ENCODE peak calls at places on chromosomes 12 and 14, in eight cellular contexts. One of them, this sample, is unnamed.

GRCh38 chr14:38207830-38208815 is at the start of gene SSTR1:
- DNase-seq in cardiac fibroblast: peak
- DNase-seq in CD4-positive, CD25-positive, alpha-beta regulatory T cell: no peak
- DNase-seq in heart left ventricle: no peak
- DNase-seq in psoas muscle: peak
- DNase-seq in BJ: no peak
- DNase-seq in Jurkat, Clone E6-1: no peak
- DNase-seq in pancreas: peak
- DNase-seq in this sample: no peak

GRCh38 chr14:34851395-34851794 is 23.8 kb downstream of the BAZ1A start:
- DNase-seq in cardiac fibroblast: peak
- DNase-seq in CD4-positive, CD25-positive, alpha-beta regulatory T cell: no peak
- DNase-seq in heart left ventricle: no peak
- DNase-seq in psoas muscle: no peak
- DNase-seq in BJ: no peak
- DNase-seq in Jurkat, Clone E6-1: no peak
- DNase-seq in pancreas: no peak
- DNase-seq in this sample: no peak

GRCh38 chr12:105331805-105332251 is 1.3 kb downstream of the C12orf75 start:
- DNase-seq in cardiac fibroblast: no peak
- DNase-seq in CD4-positive, CD25-positive, alpha-beta regulatory T cell: no peak
- DNase-seq in heart left ventricle: no peak
- DNase-seq in psoas muscle: no peak
- DNase-seq in BJ: no peak
- DNase-seq in Jurkat, Clone E6-1: peak
- DNase-seq in pancreas: no peak
- DNase-seq in this sample: no peak

GRCh38 chr12:100185361-100185894 is 15.2 kb upstream of the ACTR6 start:
- DNase-seq in cardiac fibroblast: no peak
- DNase-seq in CD4-positive, CD25-positive, alpha-beta regulatory T cell: no peak
- DNase-seq in heart left ventricle: no peak
- DNase-seq in psoas muscle: no peak
- DNase-seq in BJ: no peak
- DNase-seq in Jurkat, Clone E6-1: no peak
- DNase-seq in pancreas: no peak
- DNase-seq in this sample: no peak

GRCh38 chr12:106583578-106584103 is 837 bp downstream of the RFX4 start:
- DNase-seq in cardiac fibroblast: peak
- DNase-seq in CD4-positive, CD25-positive, alpha-beta regulatory T cell: no peak
- DNase-seq in heart left ventricle: no peak
- DNase-seq in psoas muscle: no peak
- DNase-seq in BJ: no peak
- DNase-seq in Jurkat, Clone E6-1: no peak
- DNase-seq in pancreas: no peak
- DNase-seq in this sample: no peak

GRCh38 chr12:75558262-75558661 is 46.9 kb upstream of the KRR1 start:
- DNase-seq in cardiac fibroblast: no peak
- DNase-seq in CD4-positive, CD25-positive, alpha-beta regulatory T cell: no peak
- DNase-seq in heart left ventricle: no peak
- DNase-seq in psoas muscle: no peak
- DNase-seq in BJ: no peak
- DNase-seq in Jurkat, Clone E6-1: no peak
- DNase-seq in pancreas: no peak
- DNase-seq in this sample: no peak

GRCh38 chr12:110807640-110808039 is 39.1 kb upstream of the CCDC63 start:
- DNase-seq in cardiac fibroblast: no peak
- DNase-seq in CD4-positive, CD25-positive, alpha-beta regulatory T cell: no peak
- DNase-seq in heart left ventricle: no peak
- DNase-seq in psoas muscle: no peak
- DNase-seq in BJ: no peak
- DNase-seq in Jurkat, Clone E6-1: no peak
- DNase-seq in pancreas: no peak
- DNase-seq in this sample: no peak

GRCh38 chr14:89828473-89829200 is 125.9 kb downstream of the EFCAB11 start:
- DNase-seq in cardiac fibroblast: no peak
- DNase-seq in CD4-positive, CD25-positive, alpha-beta regulatory T cell: no peak
- DNase-seq in heart left ventricle: no peak
- DNase-seq in psoas muscle: no peak
- DNase-seq in BJ: no peak
- DNase-seq in Jurkat, Clone E6-1: no peak
- DNase-seq in pancreas: no peak
- DNase-seq in this sample: no peak

GRCh38 chr12:56257491-56258067 is 605 bp downstream of the ANKRD52 start:
- DNase-seq in cardiac fibroblast: peak
- DNase-seq in CD4-positive, CD25-positive, alpha-beta regulatory T cell: no peak
- DNase-seq in heart left ventricle: no peak
- DNase-seq in psoas muscle: no peak
- DNase-seq in BJ: no peak
- DNase-seq in Jurkat, Clone E6-1: no peak
- DNase-seq in pancreas: no peak
- DNase-seq in this sample: no peak

GRCh38 chr12:56255671-56256070 is 2.5 kb downstream of the ANKRD52 start:
- DNase-seq in cardiac fibroblast: no peak
- DNase-seq in CD4-positive, CD25-positive, alpha-beta regulatory T cell: no peak
- DNase-seq in heart left ventricle: no peak
- DNase-seq in psoas muscle: peak
- DNase-seq in BJ: no peak
- DNase-seq in Jurkat, Clone E6-1: no peak
- DNase-seq in pancreas: no peak
- DNase-seq in this sample: no peak

GRCh38 chr12:56257071-56257470 is 1.1 kb downstream of the ANKRD52 start:
- DNase-seq in cardiac fibroblast: no peak
- DNase-seq in CD4-positive, CD25-positive, alpha-beta regulatory T cell: no peak
- DNase-seq in heart left ventricle: no peak
- DNase-seq in psoas muscle: no peak
- DNase-seq in BJ: no peak
- DNase-seq in Jurkat, Clone E6-1: no peak
- DNase-seq in pancreas: no peak
- DNase-seq in this sample: no peak

GRCh38 chr12:56258068-56258819 is at the start of gene ANKRD52:
- DNase-seq in cardiac fibroblast: peak
- DNase-seq in CD4-positive, CD25-positive, alpha-beta regulatory T cell: peak
- DNase-seq in heart left ventricle: peak
- DNase-seq in psoas muscle: peak
- DNase-seq in BJ: no peak
- DNase-seq in Jurkat, Clone E6-1: peak
- DNase-seq in pancreas: peak
- DNase-seq in this sample: peak

DNA sequence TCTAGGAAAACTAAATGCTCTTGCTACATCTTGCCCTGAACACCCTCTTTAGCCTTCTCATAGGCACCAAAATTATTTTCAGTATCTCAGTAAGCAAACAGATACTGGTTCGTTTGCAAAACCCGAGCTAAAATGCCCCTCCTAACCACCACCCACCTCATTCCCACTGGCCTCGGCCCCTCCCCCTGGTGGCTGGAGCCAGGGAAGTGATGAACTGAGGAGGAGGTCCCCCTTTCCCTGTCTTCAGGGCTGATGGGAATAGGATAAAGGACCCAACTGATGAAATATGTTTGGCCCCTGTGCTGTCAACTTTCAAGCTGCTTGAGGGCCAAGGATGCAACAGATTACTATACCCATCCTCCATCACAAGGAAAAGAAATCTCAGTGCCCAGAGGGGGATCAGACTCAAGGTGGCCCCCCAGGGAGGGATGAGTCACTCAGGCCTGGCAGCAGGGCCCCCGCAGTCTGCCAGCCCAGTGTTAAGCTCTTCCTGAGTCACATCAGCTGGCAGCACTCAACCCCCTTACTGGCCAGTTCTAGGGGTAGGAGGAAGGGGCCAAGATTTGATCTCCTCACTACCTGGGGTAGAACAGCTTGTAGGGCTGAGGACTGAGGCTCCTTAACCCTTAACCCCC is 1.7 kb downstream of the ANKRD52 start:
- DNase-seq in cardiac fibroblast: peak
- DNase-seq in CD4-positive, CD25-positive, alpha-beta regulatory T cell: no peak
- DNase-seq in heart left ventricle: no peak
- DNase-seq in psoas muscle: peak
- DNase-seq in BJ: no peak
- DNase-seq in Jurkat, Clone E6-1: no peak
- DNase-seq in pancreas: no peak
- DNase-seq in this sample: no peak
- H3K4me3 ChIP-seq in cardiac fibroblast: peak
- H3K4me3 ChIP-seq in CD4-positive, CD25-positive, alpha-beta regulatory T cell: no peak
- H3K4me3 ChIP-seq in heart left ventricle: no peak
- H3K4me3 ChIP-seq in psoas muscle: peak
- H3K4me3 ChIP-seq in BJ: peak
- H3K4me3 ChIP-seq in Jurkat, Clone E6-1: no peak
- H3K4me3 ChIP-seq in pancreas: no peak
- H3K4me3 ChIP-seq in this sample: no peak

GRCh38 chr14:30873308-30874119 is 845 bp upstream of the COCH start:
- DNase-seq in cardiac fibroblast: no peak
- DNase-seq in CD4-positive, CD25-positive, alpha-beta regulatory T cell: no peak
- DNase-seq in heart left ventricle: no peak
- DNase-seq in psoas muscle: no peak
- DNase-seq in BJ: no peak
- DNase-seq in Jurkat, Clone E6-1: no peak
- DNase-seq in pancreas: no peak
- DNase-seq in this sample: no peak

GRCh38 chr14:30876692-30877091 is 2.3 kb downstream of the COCH start:
- DNase-seq in cardiac fibroblast: no peak
- DNase-seq in CD4-positive, CD25-positive, alpha-beta regulatory T cell: no peak
- DNase-seq in heart left ventricle: no peak
- DNase-seq in psoas muscle: no peak
- DNase-seq in BJ: no peak
- DNase-seq in Jurkat, Clone E6-1: no peak
- DNase-seq in pancreas: no peak
- DNase-seq in this sample: no peak

GRCh38 chr14:30874120-30874998 is at the start of gene COCH:
- DNase-seq in cardiac fibroblast: no peak
- DNase-seq in CD4-positive, CD25-positive, alpha-beta regulatory T cell: peak
- DNase-seq in heart left ventricle: peak
- DNase-seq in psoas muscle: peak
- DNase-seq in BJ: no peak
- DNase-seq in Jurkat, Clone E6-1: peak
- DNase-seq in pancreas: peak
- DNase-seq in this sample: peak

GRCh38 chr14:30875788-30876053 is 1.4 kb downstream of the COCH start:
- DNase-seq in cardiac fibroblast: no peak
- DNase-seq in CD4-positive, CD25-positive, alpha-beta regulatory T cell: no peak
- DNase-seq in heart left ventricle: no peak
- DNase-seq in psoas muscle: no peak
- DNase-seq in BJ: no peak
- DNase-seq in Jurkat, Clone E6-1: no peak
- DNase-seq in pancreas: no peak
- DNase-seq in this sample: no peak

DNA sequence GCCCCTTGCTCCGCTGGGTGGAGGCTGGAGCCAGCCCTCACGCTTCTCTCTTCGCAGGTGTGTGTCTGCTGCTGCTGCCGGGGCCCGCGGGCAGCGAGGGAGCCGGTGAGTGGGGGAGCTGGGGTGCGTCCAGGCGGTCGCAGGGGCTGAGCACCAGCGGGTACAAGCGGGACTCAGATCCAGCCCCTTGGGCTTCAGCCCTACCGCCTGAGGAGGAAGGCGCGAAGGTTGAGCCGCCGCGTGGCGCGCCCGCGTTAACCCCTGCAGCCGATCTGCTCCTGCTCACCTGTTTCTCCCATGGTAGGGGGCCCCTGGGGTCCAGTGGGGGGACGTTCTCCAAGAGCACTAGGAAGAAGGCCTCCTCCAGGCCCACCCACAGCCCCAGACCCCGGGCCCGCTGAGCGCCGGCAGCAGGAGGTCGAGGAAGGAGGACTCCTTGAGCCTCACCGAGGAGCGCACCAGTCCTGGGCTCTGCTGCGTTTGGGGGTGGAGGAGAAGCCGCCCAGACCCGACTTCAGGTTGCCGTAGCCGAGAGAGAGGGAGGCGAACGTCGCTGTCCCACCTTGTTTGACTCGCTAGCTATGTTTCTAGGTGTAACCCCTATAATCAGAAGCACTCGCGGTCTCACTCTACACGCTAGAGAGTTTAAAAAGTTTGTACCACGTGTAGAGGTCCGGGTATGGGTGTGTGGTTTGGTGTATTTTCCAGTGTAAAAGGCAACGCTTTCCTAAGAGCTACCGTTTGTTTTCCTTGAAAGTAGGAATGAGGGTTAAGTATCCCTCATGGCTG is 834 bp downstream of the COCH start:
- DNase-seq in cardiac fibroblast: no peak
- DNase-seq in CD4-positive, CD25-positive, alpha-beta regulatory T cell: no peak
- DNase-seq in heart left ventricle: no peak
- DNase-seq in psoas muscle: peak
- DNase-seq in BJ: no peak
- DNase-seq in Jurkat, Clone E6-1: no peak
- DNase-seq in pancreas: no peak
- DNase-seq in this sample: no peak
- H3K4me3 ChIP-seq in cardiac fibroblast: peak
- H3K4me3 ChIP-seq in CD4-positive, CD25-positive, alpha-beta regulatory T cell: no peak
- H3K4me3 ChIP-seq in heart left ventricle: peak
- H3K4me3 ChIP-seq in psoas muscle: peak
- H3K4me3 ChIP-seq in BJ: peak
- H3K4me3 ChIP-seq in Jurkat, Clone E6-1: peak
- H3K4me3 ChIP-seq in pancreas: peak
- H3K4me3 ChIP-seq in this sample: peak

GRCh38 chr14:104967414-104968152 is 10.6 kb downstream of the AHNAK2 start:
- DNase-seq in cardiac fibroblast: peak
- DNase-seq in CD4-positive, CD25-positive, alpha-beta regulatory T cell: no peak
- DNase-seq in heart left ventricle: peak
- DNase-seq in psoas muscle: peak
- DNase-seq in BJ: no peak
- DNase-seq in Jurkat, Clone E6-1: no peak
- DNase-seq in pancreas: no peak
- DNase-seq in this sample: peak
- H3K4me3 ChIP-seq in cardiac fibroblast: peak
- H3K4me3 ChIP-seq in CD4-positive, CD25-positive, alpha-beta regulatory T cell: no peak
- H3K4me3 ChIP-seq in heart left ventricle: peak
- H3K4me3 ChIP-seq in psoas muscle: peak
- H3K4me3 ChIP-seq in BJ: peak
- H3K4me3 ChIP-seq in Jurkat, Clone E6-1: no peak
- H3K4me3 ChIP-seq in pancreas: no peak
- H3K4me3 ChIP-seq in this sample: peak

GRCh38 chr12:6769681-6770080 is 2.6 kb upstream of the LAG3 start:
- DNase-seq in cardiac fibroblast: no peak
- DNase-seq in CD4-positive, CD25-positive, alpha-beta regulatory T cell: no peak
- DNase-seq in heart left ventricle: no peak
- DNase-seq in psoas muscle: no peak
- DNase-seq in BJ: no peak
- DNase-seq in Jurkat, Clone E6-1: no peak
- DNase-seq in pancreas: no peak
- DNase-seq in this sample: no peak

GRCh38 chr12:6767301-6767591 is 1.1 kb downstream of the PTMS start:
- DNase-seq in cardiac fibroblast: no peak
- DNase-seq in CD4-positive, CD25-positive, alpha-beta regulatory T cell: no peak
- DNase-seq in heart left ventricle: no peak
- DNase-seq in psoas muscle: no peak
- DNase-seq in BJ: no peak
- DNase-seq in Jurkat, Clone E6-1: no peak
- DNase-seq in pancreas: no peak
- DNase-seq in this sample: no peak

GRCh38 chr12:6769003-6769389 is 2.8 kb downstream of the PTMS start:
- DNase-seq in cardiac fibroblast: no peak
- DNase-seq in CD4-positive, CD25-positive, alpha-beta regulatory T cell: no peak
- DNase-seq in heart left ventricle: peak
- DNase-seq in psoas muscle: no peak
- DNase-seq in BJ: no peak
- DNase-seq in Jurkat, Clone E6-1: no peak
- DNase-seq in pancreas: peak
- DNase-seq in this sample: peak

GRCh38 chr12:6767592-6768384 is 1.6 kb downstream of the PTMS start:
- DNase-seq in cardiac fibroblast: peak
- DNase-seq in CD4-positive, CD25-positive, alpha-beta regulatory T cell: no peak
- DNase-seq in heart left ventricle: no peak
- DNase-seq in psoas muscle: no peak
- DNase-seq in BJ: no peak
- DNase-seq in Jurkat, Clone E6-1: no peak
- DNase-seq in pancreas: no peak
- DNase-seq in this sample: peak

DNA sequence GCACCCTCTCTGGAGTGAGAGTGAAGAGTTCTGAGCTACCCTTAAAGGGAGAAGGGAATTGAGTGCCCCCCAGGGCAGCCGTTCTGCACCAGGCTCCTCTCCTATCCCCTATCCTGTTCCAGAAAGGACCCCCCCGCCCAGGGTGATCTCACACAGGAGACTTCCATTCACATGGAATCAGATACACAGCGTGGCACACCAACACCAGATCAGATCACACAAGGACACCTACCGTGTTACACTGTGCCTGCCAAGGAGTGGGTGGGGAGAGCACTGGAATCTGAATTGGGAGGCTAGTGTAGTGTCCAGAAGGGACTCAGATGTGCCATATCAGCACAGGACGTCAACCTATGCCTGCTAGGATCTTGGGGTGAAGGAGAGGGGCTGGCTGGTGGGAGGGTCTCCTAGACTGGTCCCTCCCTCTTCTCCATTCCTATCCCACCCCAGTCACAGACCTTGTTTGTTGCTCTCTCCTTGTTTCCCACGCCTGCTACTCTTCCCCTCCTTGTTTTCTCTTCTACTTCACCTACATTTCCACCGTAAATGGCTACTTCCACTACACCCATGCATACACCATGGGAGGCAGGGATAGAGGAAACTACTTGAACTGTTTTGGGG is 2.3 kb downstream of the PTMS start:
- DNase-seq in cardiac fibroblast: no peak
- DNase-seq in CD4-positive, CD25-positive, alpha-beta regulatory T cell: no peak
- DNase-seq in heart left ventricle: no peak
- DNase-seq in psoas muscle: no peak
- DNase-seq in BJ: no peak
- DNase-seq in Jurkat, Clone E6-1: no peak
- DNase-seq in pancreas: no peak
- DNase-seq in this sample: no peak
- H3K4me3 ChIP-seq in cardiac fibroblast: peak
- H3K4me3 ChIP-seq in CD4-positive, CD25-positive, alpha-beta regulatory T cell: no peak
- H3K4me3 ChIP-seq in heart left ventricle: peak
- H3K4me3 ChIP-seq in psoas muscle: peak
- H3K4me3 ChIP-seq in BJ: peak
- H3K4me3 ChIP-seq in Jurkat, Clone E6-1: no peak
- H3K4me3 ChIP-seq in pancreas: no peak
- H3K4me3 ChIP-seq in this sample: peak

This sample was measured in heart right ventricle.